ENCODE peak calls at places on chromosomes 1 and 21, in four cellular contexts. Y is WTC11, Q is K562, F is GM12878. U is an unnamed sample.

GRCh38 chr1:245686446-245687030 is 531.8 kb downstream of the KIF26B start:
- DNase-seq in Y (no peak), Q (no peak), F (no peak), U (no peak)

GRCh38 chr1:47745725-47746609 is 251.2 kb downstream of the TRABD2B start:
- DNase-seq in Y (no peak), Q (no peak), F (no peak), U (no peak)

GRCh38 chr1:54272134-54272533 is 72.2 kb downstream of the MRPL37 start:
- DNase-seq in Y (no peak), Q (no peak), F (no peak), U (no peak)

GRCh38 chr21:39788383-39788782 is 43.4 kb downstream of the IGSF5 start:
- DNase-seq in Y (peak), Q (peak), F (no peak), U (peak)

GRCh38 chr1:25922633-25923567 is 16.7 kb upstream of the STMN1 start:
- DNase-seq in Y (peak), Q (no peak), F (no peak), U (no peak)

GRCh38 chr21:42107881-42108553 is 36.9 kb downstream of the UMODL1 start:
- DNase-seq in Y (peak), Q (peak), F (no peak), U (peak)

GRCh38 chr1:32071758-32072621 is 749 bp upstream of the TMEM39B start:
- DNase-seq in Y (no peak), Q (no peak), F (no peak), U (peak)

GRCh38 chr21:35617491-35617890 is 442.8 kb downstream of the SETD4 start:
- DNase-seq in Y (no peak), Q (no peak), F (no peak), U (no peak)

GRCh38 chr1:221100196-221100950 is 221.1 kb downstream of the HLX start:
- DNase-seq in Y (no peak), Q (peak), F (no peak), U (no peak)

GRCh38 chr1:10212476-10212875 is 2.1 kb downstream of the KIF1B start:
- DNase-seq in Y (no peak), Q (no peak), F (no peak), U (no peak)

GRCh38 chr1:24551290-24551859 is 4.5 kb upstream of the NCMAP start:
- DNase-seq in Y (no peak), Q (no peak), F (no peak), U (no peak)

GRCh38 chr1:66606359-66607142 is 72.6 kb downstream of the SGIP1 start:
- DNase-seq in Y (no peak), Q (no peak), F (no peak), U (no peak)

GRCh38 chr21:22200378-22201092 is 1202.3 kb downstream of the NCAM2 start:
- DNase-seq in Y (no peak), Q (peak), F (no peak), U (no peak)

GRCh38 chr1:245810789-245811337 is 656.1 kb downstream of the KIF26B start:
- DNase-seq in Y (no peak), Q (no peak), F (peak), U (peak)

GRCh38 chr1:233647083-233647482 is 33.2 kb downstream of the KCNK1 start:
- DNase-seq in Y (no peak), Q (no peak), F (no peak), U (no peak)

GRCh38 chr21:14457762-14458161 is 74.8 kb upstream of the HSPA13 start:
- DNase-seq in Y (no peak), Q (no peak), F (no peak), U (no peak)

GRCh38 chr1:10796029-10796944 is at the start of gene CASZ1:
- DNase-seq in Y (peak), Q (peak), F (no peak), U (peak)

GRCh38 chr1:226809785-226810571 is 60.4 kb upstream of the PSEN2 start:
- DNase-seq in Y (no peak), Q (no peak), F (no peak), U (no peak)

GRCh38 chr21:37453350-37453749 is 86.8 kb downstream of the DYRK1A start:
- DNase-seq in Y (no peak), Q (no peak), F (no peak), U (no peak)

GRCh38 chr21:37450385-37451044 is 83.9 kb downstream of the DYRK1A start:
- DNase-seq in Y (no peak), Q (peak), F (no peak), U (no peak)

GRCh38 chr21:37452222-37452621 is 85.6 kb downstream of the DYRK1A start:
- DNase-seq in Y (no peak), Q (no peak), F (no peak), U (no peak)

GRCh38 chr21:37449302-37449937 is 82.8 kb downstream of the DYRK1A start:
- DNase-seq in Y (no peak), Q (no peak), F (no peak), U (no peak)

GRCh38 chr21:37451446-37451845 is 84.9 kb downstream of the DYRK1A start:
- DNase-seq in Y (no peak), Q (no peak), F (no peak), U (no peak)
- TF ChIP-seq CBFB in Y (no peak), Q (no peak), F (no peak), U (no peak)

DNA sequence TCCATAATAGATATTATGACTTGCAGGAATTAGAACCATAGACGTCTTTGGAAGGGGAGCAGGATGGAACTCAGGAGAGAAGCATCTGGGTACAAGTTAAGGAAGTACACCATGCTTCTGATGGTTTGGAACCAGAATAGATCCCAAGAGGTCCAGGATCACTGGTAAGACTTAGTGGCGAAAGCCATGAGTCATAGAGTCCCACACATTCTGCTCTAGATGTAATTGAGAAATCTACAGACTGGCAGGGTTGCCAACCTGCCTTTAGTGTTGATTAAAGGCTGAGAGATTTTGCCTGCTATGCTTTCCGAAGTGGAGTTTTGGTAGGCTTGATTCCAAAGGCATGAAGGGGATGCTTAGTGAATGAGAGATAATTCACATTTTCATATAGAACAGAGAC is 57.1 kb upstream of the C1orf87 start:
- DNase-seq in Y (no peak), Q (no peak), F (no peak), U (no peak)
- TF ChIP-seq CBFB in Y (no peak), Q (no peak), F (no peak), U (no peak)

GRCh38 chr1:89698020-89698560 is 65.2 kb downstream of the LRRC8C start:
- DNase-seq in Y (no peak), Q (no peak), F (no peak), U (no peak)

GRCh38 chr1:89697397-89697796 is 64.5 kb downstream of the LRRC8C start:
- DNase-seq in Y (no peak), Q (no peak), F (no peak), U (no peak)

GRCh38 chr1:89698624-89699023 is 65.7 kb downstream of the LRRC8C start:
- DNase-seq in Y (no peak), Q (no peak), F (no peak), U (no peak)

GRCh38 chr1:89692601-89693503 is 59.9 kb downstream of the LRRC8C start:
- DNase-seq in Y (no peak), Q (no peak), F (peak), U (no peak)

GRCh38 chr1:89695847-89696246 is 62.9 kb downstream of the LRRC8C start:
- DNase-seq in Y (no peak), Q (no peak), F (no peak), U (no peak)
- TF ChIP-seq CBFB in Y (no peak), Q (no peak), F (no peak), U (no peak)

GRCh38 chr21:26739189-26739588 is 106.0 kb downstream of the ADAMTS1 start:
- DNase-seq in Y (no peak), Q (no peak), F (no peak), U (no peak)
- TF ChIP-seq CBFB in Y (no peak), Q (no peak), F (no peak), U (no peak)

GRCh38 chr1:201506573-201507567 is at the start of gene CSRP1:
- DNase-seq in Y (peak), Q (peak), F (peak), U (no peak)

GRCh38 chr1:201504799-201505504 is 2.0 kb downstream of the CSRP1 start:
- DNase-seq in Y (no peak), Q (no peak), F (no peak), U (no peak)

GRCh38 chr1:201504179-201504631 is 2.7 kb downstream of the CSRP1 start:
- DNase-seq in Y (no peak), Q (no peak), F (no peak), U (no peak)

GRCh38 chr1:201505505-201505893 is 1.4 kb downstream of the CSRP1 start:
- DNase-seq in Y (no peak), Q (no peak), F (no peak), U (no peak)

GRCh38 chr1:201506092-201506491 is 831 bp downstream of the CSRP1 start:
- DNase-seq in Y (no peak), Q (no peak), F (no peak), U (no peak)
- TF ChIP-seq CBFB in Y (no peak), Q (no peak), F (no peak), U (no peak)

GRCh38 chr21:45248893-45249381 is 38.8 kb downstream of the POFUT2 start:
- DNase-seq in Y (no peak), Q (no peak), F (no peak), U (no peak)
- TF ChIP-seq CBFB in Y (no peak), Q (no peak), F (no peak), U (no peak)